ENCODE peak calls at places on chromosome 4, in five cellular contexts. B, V, K, M and D are unnamed samples.

GRCh38 chr4:128812360-128812958 is 3.0 kb downstream of the JADE1 start:
- DNase-seq in B (peak; percentile 82), V (peak; percentile 96), K (peak; percentile 72), M (peak; percentile 82), D (peak; percentile 83)

GRCh38 chr4:173398251-173398650 is 665 bp downstream of the SCRG1 start:
- DNase-seq in B (no peak), V (no peak), K (no peak), M (no peak), D (no peak)

GRCh38 chr4:106898621-106899230 is 137.4 kb downstream of the DKK2 start:
- DNase-seq in B (peak; percentile 50), V (peak; percentile 82), K (peak; percentile 25), M (peak; percentile 33), D (peak; percentile 60)

GRCh38 chr4:176207839-176208238 is 12.5 kb upstream of the SPATA4 start:
- DNase-seq in B (no peak), V (no peak), K (no peak), M (no peak), D (no peak)

GRCh38 chr4:186839122-186840037 is 115.7 kb upstream of the FAT1 start:
- DNase-seq in B (no peak), V (no peak), K (peak; percentile 83), M (no peak), D (peak; percentile 73)

GRCh38 chr4:180706766-180707165 is 1536.4 kb upstream of the TENM3 start:
- DNase-seq in B (no peak), V (no peak), K (peak; percentile 8), M (no peak), D (no peak)

GRCh38 chr4:40702800-40703151 is 47.0 kb upstream of the NSUN7 start:
- DNase-seq in B (no peak), V (no peak), K (no peak), M (no peak), D (no peak)

GRCh38 chr4:146591986-146592385 is 46.7 kb upstream of the POU4F2 start:
- DNase-seq in B (no peak), V (no peak), K (no peak), M (no peak), D (no peak)

GRCh38 chr4:94671113-94671512 is 86.6 kb upstream of the BMPR1B start:
- DNase-seq in B (no peak), V (no peak), K (no peak), M (no peak), D (no peak)

GRCh38 chr4:173074501-173074946 is 94.1 kb upstream of the GALNT7 start:
- DNase-seq in B (peak; percentile 26), V (peak; percentile 49), K (peak; percentile 97), M (no peak), D (peak; percentile 90)

GRCh38 chr4:185868983-185869938 is 57.3 kb upstream of the SORBS2 start:
- DNase-seq in B (no peak), V (no peak), K (no peak), M (no peak), D (no peak)

GRCh38 chr4:111883557-111883999 is 261.7 kb upstream of the FAM241A start:
- DNase-seq in B (no peak), V (peak; percentile 71), K (no peak), M (no peak), D (peak; percentile 13)

GRCh38 chr4:48902266-48902665 is 4.3 kb downstream of the OCIAD2 start:
- DNase-seq in B (no peak), V (no peak), K (no peak), M (no peak), D (peak; percentile 35)

GRCh38 chr4:48271048-48271452 is 1.4 kb upstream of the TEC start:
- DNase-seq in B (no peak), V (no peak), K (no peak), M (no peak), D (no peak)

GRCh38 chr4:51851090-51851936 is 8.4 kb downstream of the DCUN1D4 start:
- DNase-seq in B (no peak), V (peak; percentile 10), K (no peak), M (no peak), D (no peak)

GRCh38 chr4:150106886-150107285 is 28.6 kb downstream of the DCLK2 start:
- DNase-seq in B (no peak), V (no peak), K (no peak), M (peak; percentile 22), D (no peak)

GRCh38 chr4:153296424-153296823 is 48.1 kb upstream of the MND1 start:
- DNase-seq in B (no peak), V (peak; percentile 11), K (peak; percentile 47), M (no peak), D (peak; percentile 75)

GRCh38 chr4:21327976-21328700 is 620.4 kb downstream of the KCNIP4 start:
- DNase-seq in B (no peak), V (no peak), K (no peak), M (no peak), D (no peak)

GRCh38 chr4:148273501-148273986 is 168.7 kb downstream of the NR3C2 start:
- DNase-seq in B (no peak), V (no peak), K (no peak), M (peak; percentile 16), D (no peak)

GRCh38 chr4:101972791-101973190 is 182.3 kb downstream of the BANK1 start:
- DNase-seq in B (no peak), V (no peak), K (no peak), M (no peak), D (no peak)

GRCh38 chr4:173199553-173199952 is 30.9 kb downstream of the GALNT7 start:
- DNase-seq in B (no peak), V (no peak), K (no peak), M (no peak), D (no peak)

GRCh38 chr4:2395038-2395437 is 23.4 kb downstream of the ZFYVE28 start:
- DNase-seq in B (no peak), V (no peak), K (peak; percentile 46), M (no peak), D (no peak)

GRCh38 chr4:183635737-183636136 is 23.2 kb downstream of the RWDD4 start:
- DNase-seq in B (no peak), V (no peak), K (no peak), M (no peak), D (no peak)

GRCh38 chr4:95675623-95676022 is 126.8 kb upstream of the UNC5C start:
- DNase-seq in B (no peak), V (no peak), K (no peak), M (no peak), D (no peak)

GRCh38 chr4:8865681-8866310 is 5.8 kb downstream of the HMX1 start:
- DNase-seq in B (no peak), V (no peak), K (no peak), M (no peak), D (no peak)

GRCh38 chr4:107453231-107453630 is 266.8 kb downstream of the PAPSS1 start:
- DNase-seq in B (no peak), V (no peak), K (no peak), M (no peak), D (no peak)

GRCh38 chr4:38601244-38601915 is 62.6 kb upstream of the KLF3 start:
- DNase-seq in B (no peak), V (no peak), K (peak; percentile 59), M (no peak), D (peak; percentile 83)

GRCh38 chr4:160611181-160611580 is 1508.3 kb downstream of the RAPGEF2 start:
- DNase-seq in B (no peak), V (no peak), K (no peak), M (no peak), D (no peak)

GRCh38 chr4:6500481-6501135 is 28.2 kb upstream of the PPP2R2C start:
- DNase-seq in B (no peak), V (no peak), K (no peak), M (no peak), D (no peak)
- H3K4me2 ChIP-seq in B (no peak overlapping the region), V (no peak overlapping the region), K (no peak overlapping the region), M (no peak overlapping the region), D (no peak overlapping the region)

GRCh38 chr4:30789219-30789671 is 69.1 kb downstream of the PCDH7 start:
- DNase-seq in B (no peak), V (no peak), K (no peak), M (no peak), D (no peak)
- H3K9ac ChIP-seq in B (no peak overlapping the region), V (no peak overlapping the region), K (no peak overlapping the region), M (no peak overlapping the region), D (no peak overlapping the region)

GRCh38 chr4:13541720-13542576 is 2.4 kb downstream of the NKX3-2 start:
- DNase-seq in B (no peak), V (peak; percentile 69), K (no peak), M (peak; percentile 58), D (no peak)

GRCh38 chr4:13543648-13544555 is at the start of gene NKX3-2:
- DNase-seq in B (no peak), V (peak; percentile 74), K (no peak), M (peak; percentile 73), D (peak; percentile 59)

GRCh38 chr4:13541176-13541604 is 3.1 kb downstream of the NKX3-2 start:
- DNase-seq in B (no peak), V (no peak), K (no peak), M (peak; percentile 31), D (no peak)

GRCh38 chr4:13543091-13543581 is 1.2 kb downstream of the NKX3-2 start:
- DNase-seq in B (no peak), V (no peak), K (no peak), M (peak; percentile 31), D (no peak)

DNA sequence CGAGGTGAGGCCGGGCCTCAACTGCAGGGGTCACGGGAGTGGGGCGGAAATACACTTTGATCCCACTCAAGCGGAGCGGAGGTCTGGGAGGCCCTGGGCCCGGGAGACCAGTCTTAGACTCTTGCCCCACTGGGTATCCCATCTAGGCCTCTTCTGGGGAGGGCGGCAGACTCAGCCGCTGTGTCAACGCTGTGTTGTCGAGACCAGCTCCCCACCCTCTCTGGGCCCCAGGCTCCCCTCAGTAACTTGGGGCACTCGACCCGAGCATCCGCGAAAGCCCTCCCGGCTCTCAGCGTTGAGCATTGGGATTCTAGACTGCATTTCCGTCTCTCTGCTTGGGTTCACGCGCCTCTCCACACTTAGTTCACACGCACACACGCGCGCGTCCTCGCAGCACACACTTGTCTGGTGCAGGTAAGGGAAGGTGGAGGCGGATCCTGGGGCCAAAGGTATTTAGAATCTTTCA is 1.7 kb downstream of the NKX3-2 start:
- DNase-seq in B (no peak), V (no peak), K (no peak), M (no peak), D (no peak)
- H3K27me3 ChIP-seq in B (peaks cover 72% of the 10 kb centered on the region), V (peaks cover 100% of the 10 kb centered on the region), K (peaks cover 90% of the 10 kb centered on the region), M (peaks cover 83% of the 10 kb centered on the region), D (peaks cover 94% of the 10 kb centered on the region)

DNA sequence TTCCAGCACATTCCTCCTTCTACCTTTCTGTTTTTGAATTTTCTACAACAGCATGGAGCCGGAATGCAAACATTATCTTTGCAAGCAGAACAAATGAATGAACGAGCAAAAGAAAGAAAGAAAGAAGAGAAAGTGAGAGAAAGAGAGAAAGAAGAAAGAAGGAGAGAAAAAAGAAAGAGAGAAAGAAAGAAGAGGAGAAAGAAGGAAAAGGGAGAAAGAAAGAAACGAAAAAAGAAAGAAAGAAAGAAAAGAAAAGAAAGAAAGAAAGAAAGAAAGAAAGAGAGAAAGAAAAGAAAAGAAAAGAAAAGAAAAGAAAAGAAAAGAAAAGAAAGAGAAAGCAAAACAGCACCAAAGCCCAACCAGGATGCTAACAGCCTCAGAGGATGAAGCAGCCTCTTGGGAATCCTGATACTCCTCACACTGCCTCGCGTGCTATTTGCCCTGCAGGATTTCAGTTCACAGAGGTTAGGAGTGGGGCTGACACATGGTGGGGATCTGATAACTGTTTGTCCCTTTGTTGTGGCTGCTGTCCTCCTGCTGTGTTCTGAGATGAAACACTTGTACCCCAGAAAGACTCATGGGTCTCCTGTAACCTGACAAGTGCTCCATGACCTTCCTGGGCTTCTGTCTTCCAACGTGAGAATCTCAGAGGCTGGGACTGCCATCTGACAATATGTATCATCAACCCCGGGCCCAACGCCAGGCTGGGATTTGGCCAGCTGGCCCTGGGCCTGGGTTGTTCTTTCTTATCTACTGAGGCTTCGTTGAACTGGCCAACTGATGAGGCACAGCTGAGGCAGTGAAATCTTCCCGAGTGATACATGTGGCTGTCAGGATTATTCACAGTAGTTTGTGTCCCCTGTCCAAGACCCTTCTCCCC is 61.0 kb downstream of the SEPSECS start:
- DNase-seq in B (no peak), V (no peak), K (peak; percentile 69), M (peak; percentile 43), D (no peak)
- H3K4me2 ChIP-seq in B (no peak overlapping the region), V (no peak overlapping the region), K (peak overlapping the region; percentile 30), M (peak overlapping the region; percentile 51), D (no peak overlapping the region)

GRCh38 chr4:144658015-144658567 is 12.1 kb downstream of the HHIP start:
- DNase-seq in B (no peak), V (no peak), K (no peak), M (no peak), D (no peak)
- H3K9ac ChIP-seq in B (no peak overlapping the region), V (no peak overlapping the region), K (no peak overlapping the region), M (no peak overlapping the region), D (no peak overlapping the region)